ENCODE peak calls at places on chromosome 9, in seven cellular contexts. M is H54; W is activated naive CD4-positive, alpha-beta T cell; R is ACHN; L is mucosa of descending colon; O is CD4-positive, alpha-beta T cell; P is activated T-cell treated with anti-CD3 and anti-CD28 coated beads for 48 hours. Y is an unnamed sample.

GRCh38 chr9:130138791-130139190 is 33.4 kb upstream of the NCS1 start:
- DNase-seq in M (no peak), W (no peak), R (peak), L (peak), O (no peak), P (no peak), Y (peak)

GRCh38 chr9:36592801-36593583 is 20.3 kb downstream of the MELK start:
- DNase-seq in M (no peak), W (no peak), R (no peak), L (no peak), O (no peak), P (no peak), Y (no peak)

GRCh38 chr9:12784461-12785250 is 9.8 kb downstream of the LURAP1L start:
- DNase-seq in M (no peak), W (no peak), R (peak), L (peak), O (no peak), P (no peak), Y (peak)

GRCh38 chr9:36029765-36030528 is 6.8 kb upstream of the RECK start:
- DNase-seq in M (no peak), W (no peak), R (no peak), L (no peak), O (no peak), P (no peak), Y (peak)

GRCh38 chr9:128006360-128007024 is 25.7 kb upstream of the EEIG1 start:
- DNase-seq in M (no peak), W (no peak), R (no peak), L (no peak), O (no peak), P (no peak), Y (peak)

GRCh38 chr9:122332083-122332482 is 38.7 kb upstream of the PTGS1 start:
- DNase-seq in M (no peak), W (no peak), R (no peak), L (no peak), O (no peak), P (no peak), Y (no peak)

GRCh38 chr9:116137010-116137409 is 16.6 kb upstream of the PAPPA start:
- DNase-seq in M (no peak), W (no peak), R (no peak), L (no peak), O (no peak), P (no peak), Y (no peak)

GRCh38 chr9:114060711-114061110 is 17.4 kb downstream of the AMBP start:
- DNase-seq in M (no peak), W (no peak), R (no peak), L (no peak), O (no peak), P (no peak), Y (no peak)

GRCh38 chr9:32395483-32396216 is 11.2 kb downstream of the ACO1 start:
- DNase-seq in M (peak), W (no peak), R (peak), L (no peak), O (no peak), P (no peak), Y (peak)

GRCh38 chr9:126150411-126151030 is 176.1 kb upstream of the MVB12B start:
- DNase-seq in M (no peak), W (no peak), R (no peak), L (no peak), O (no peak), P (no peak), Y (no peak)

GRCh38 chr9:97387504-97387886 is 24.4 kb upstream of the TDRD7 start:
- DNase-seq in M (no peak), W (no peak), R (no peak), L (no peak), O (no peak), P (no peak), Y (no peak)

GRCh38 chr9:90034071-90034470 is 429.3 kb downstream of the GADD45G start:
- DNase-seq in M (no peak), W (no peak), R (no peak), L (no peak), O (no peak), P (no peak), Y (no peak)

GRCh38 chr9:89993678-89994630 is 389.1 kb downstream of the GADD45G start:
- DNase-seq in M (no peak), W (no peak), R (no peak), L (peak), O (no peak), P (no peak), Y (no peak)

GRCh38 chr9:109652971-109653370 is 127.0 kb upstream of the PALM2AKAP2 start:
- DNase-seq in M (peak), W (no peak), R (peak), L (no peak), O (no peak), P (no peak), Y (peak)

GRCh38 chr9:137866226-137867141 is 11.1 kb upstream of the CACNA1B start:
- DNase-seq in M (no peak), W (no peak), R (no peak), L (no peak), O (no peak), P (no peak), Y (no peak)

GRCh38 chr9:134371731-134372130 is 45.5 kb downstream of the RXRA start:
- DNase-seq in M (no peak), W (no peak), R (no peak), L (no peak), O (no peak), P (no peak), Y (peak)

GRCh38 chr9:91803143-91803940 is 146.7 kb downstream of the ROR2 start:
- DNase-seq in M (no peak), W (no peak), R (no peak), L (no peak), O (no peak), P (no peak), Y (peak)

GRCh38 chr9:86637515-86637914 is 283.3 kb upstream of the TUT7 start:
- DNase-seq in M (peak), W (no peak), R (peak), L (peak), O (no peak), P (peak), Y (no peak)

GRCh38 chr9:16191691-16192402 is 639.0 kb downstream of the CCDC171 start:
- DNase-seq in M (peak), W (no peak), R (peak), L (peak), O (no peak), P (peak), Y (peak)

GRCh38 chr9:102038006-102038405 is 299.6 kb upstream of the GRIN3A start:
- DNase-seq in M (no peak), W (no peak), R (no peak), L (no peak), O (no peak), P (no peak), Y (no peak)

GRCh38 chr9:34452568-34452967 is 5.8 kb downstream of the FAM219A start:
- DNase-seq in M (no peak), W (no peak), R (no peak), L (no peak), O (no peak), P (no peak), Y (no peak)

GRCh38 chr9:126947529-126947928 is 32.9 kb downstream of the RALGPS1 start:
- DNase-seq in M (no peak), W (no peak), R (no peak), L (no peak), O (no peak), P (no peak), Y (no peak)

GRCh38 chr9:100111235-100111634 is 12.2 kb downstream of the INVS start:
- DNase-seq in M (peak), W (no peak), R (peak), L (peak), O (no peak), P (no peak), Y (peak)

GRCh38 chr9:95091971-95092320 is 225.6 kb downstream of the FANCC start:
- DNase-seq in M (peak), W (no peak), R (no peak), L (no peak), O (no peak), P (no peak), Y (peak)